ENCODE peak calls at places on chromosomes 13 and 19, in eight cellular contexts. One of them, this sample, is unnamed.

GRCh38 chr19:15944401-15944800 is 4.4 kb upstream of the OR10H4 start:
- DNase-seq in fibroblast of mammary gland: no peak
- DNase-seq in heart right ventricle: no peak
- DNase-seq in activated naive CD4-positive, alpha-beta T cell treated with anti-CD3 and anti-CD28 coated beads for 36 hours: no peak
- DNase-seq in Daoy: no peak
- DNase-seq in iPS-NIHi11: no peak
- DNase-seq in neural crest cell: no peak
- DNase-seq in activated effector memory CD4-positive, alpha-beta T cell treated with Interleukin-2 at 50 U/mL for 16 hours: no peak
- DNase-seq in this sample: no peak

GRCh38 chr19:38417544-38418506 is 8.2 kb downstream of the RASGRP4 start:
- DNase-seq in activated naive CD4-positive, alpha-beta T cell treated with anti-CD3 and anti-CD28 coated beads for 36 hours: peak
- DNase-seq in Daoy: peak
- DNase-seq in iPS-NIHi11: peak
- DNase-seq in neural crest cell: peak
- DNase-seq in heart right ventricle: peak
- DNase-seq in activated effector memory CD4-positive, alpha-beta T cell treated with Interleukin-2 at 50 U/mL for 16 hours: peak
- DNase-seq in fibroblast of mammary gland: no peak
- DNase-seq in this sample: no peak

GRCh38 chr19:3343619-3344502 is 22.5 kb upstream of the NFIC start:
- DNase-seq in activated naive CD4-positive, alpha-beta T cell treated with anti-CD3 and anti-CD28 coated beads for 36 hours: peak
- DNase-seq in activated effector memory CD4-positive, alpha-beta T cell treated with Interleukin-2 at 50 U/mL for 16 hours: no peak
- DNase-seq in neural crest cell: no peak
- DNase-seq in iPS-NIHi11: peak
- DNase-seq in Daoy: peak
- DNase-seq in heart right ventricle: peak
- DNase-seq in fibroblast of mammary gland: peak
- DNase-seq in this sample: peak

GRCh38 chr19:5753743-5754142 is 30.8 kb downstream of the PRR22 start:
- DNase-seq in heart right ventricle: no peak
- DNase-seq in neural crest cell: no peak
- DNase-seq in activated naive CD4-positive, alpha-beta T cell treated with anti-CD3 and anti-CD28 coated beads for 36 hours: no peak
- DNase-seq in iPS-NIHi11: no peak
- DNase-seq in activated effector memory CD4-positive, alpha-beta T cell treated with Interleukin-2 at 50 U/mL for 16 hours: no peak
- DNase-seq in Daoy: no peak
- DNase-seq in fibroblast of mammary gland: no peak
- DNase-seq in this sample: no peak

GRCh38 chr13:77022341-77022740 is 4.6 kb downstream of the FBXL3 start:
- DNase-seq in heart right ventricle: no peak
- DNase-seq in iPS-NIHi11: no peak
- DNase-seq in neural crest cell: no peak
- DNase-seq in fibroblast of mammary gland: peak
- DNase-seq in activated effector memory CD4-positive, alpha-beta T cell treated with Interleukin-2 at 50 U/mL for 16 hours: no peak
- DNase-seq in Daoy: no peak
- DNase-seq in activated naive CD4-positive, alpha-beta T cell treated with anti-CD3 and anti-CD28 coated beads for 36 hours: no peak
- DNase-seq in this sample: no peak

GRCh38 chr19:36547001-36547732 is 19.1 kb upstream of the ZNF260 start:
- DNase-seq in activated effector memory CD4-positive, alpha-beta T cell treated with Interleukin-2 at 50 U/mL for 16 hours: no peak
- DNase-seq in fibroblast of mammary gland: peak
- DNase-seq in Daoy: no peak
- DNase-seq in heart right ventricle: no peak
- DNase-seq in iPS-NIHi11: no peak
- DNase-seq in neural crest cell: no peak
- DNase-seq in activated naive CD4-positive, alpha-beta T cell treated with anti-CD3 and anti-CD28 coated beads for 36 hours: no peak
- DNase-seq in this sample: no peak

GRCh38 chr19:39078436-39079200 is 5.5 kb upstream of the ACP7 start:
- DNase-seq in Daoy: peak
- DNase-seq in activated naive CD4-positive, alpha-beta T cell treated with anti-CD3 and anti-CD28 coated beads for 36 hours: no peak
- DNase-seq in activated effector memory CD4-positive, alpha-beta T cell treated with Interleukin-2 at 50 U/mL for 16 hours: no peak
- DNase-seq in neural crest cell: no peak
- DNase-seq in heart right ventricle: no peak
- DNase-seq in fibroblast of mammary gland: peak
- DNase-seq in iPS-NIHi11: no peak
- DNase-seq in this sample: peak

GRCh38 chr19:1904385-1905070 is 671 bp upstream of the ADAT3 start:
- DNase-seq in Daoy: no peak
- DNase-seq in activated naive CD4-positive, alpha-beta T cell treated with anti-CD3 and anti-CD28 coated beads for 36 hours: peak
- DNase-seq in activated effector memory CD4-positive, alpha-beta T cell treated with Interleukin-2 at 50 U/mL for 16 hours: no peak
- DNase-seq in iPS-NIHi11: peak
- DNase-seq in fibroblast of mammary gland: no peak
- DNase-seq in heart right ventricle: no peak
- DNase-seq in neural crest cell: no peak
- DNase-seq in this sample: no peak

GRCh38 chr13:41463823-41464602 is 6.7 kb downstream of the RGCC start:
- DNase-seq in neural crest cell: no peak
- DNase-seq in heart right ventricle: no peak
- DNase-seq in activated naive CD4-positive, alpha-beta T cell treated with anti-CD3 and anti-CD28 coated beads for 36 hours: peak
- DNase-seq in activated effector memory CD4-positive, alpha-beta T cell treated with Interleukin-2 at 50 U/mL for 16 hours: no peak
- DNase-seq in iPS-NIHi11: no peak
- DNase-seq in fibroblast of mammary gland: no peak
- DNase-seq in Daoy: no peak
- DNase-seq in this sample: no peak

GRCh38 chr13:38301236-38301635 is 48.4 kb upstream of the UFM1 start:
- DNase-seq in iPS-NIHi11: no peak
- DNase-seq in activated effector memory CD4-positive, alpha-beta T cell treated with Interleukin-2 at 50 U/mL for 16 hours: no peak
- DNase-seq in activated naive CD4-positive, alpha-beta T cell treated with anti-CD3 and anti-CD28 coated beads for 36 hours: no peak
- DNase-seq in Daoy: no peak
- DNase-seq in neural crest cell: no peak
- DNase-seq in heart right ventricle: no peak
- DNase-seq in fibroblast of mammary gland: no peak
- DNase-seq in this sample: no peak

GRCh38 chr19:40687525-40688016 is 2.9 kb downstream of the NUMBL start:
- DNase-seq in heart right ventricle: peak
- DNase-seq in neural crest cell: no peak
- DNase-seq in fibroblast of mammary gland: peak
- DNase-seq in activated effector memory CD4-positive, alpha-beta T cell treated with Interleukin-2 at 50 U/mL for 16 hours: no peak
- DNase-seq in activated naive CD4-positive, alpha-beta T cell treated with anti-CD3 and anti-CD28 coated beads for 36 hours: no peak
- DNase-seq in iPS-NIHi11: no peak
- DNase-seq in Daoy: no peak
- DNase-seq in this sample: no peak

GRCh38 chr13:104466016-104466415 is 1399.8 kb upstream of the SLC10A2 start:
- DNase-seq in iPS-NIHi11: no peak
- DNase-seq in Daoy: no peak
- DNase-seq in activated naive CD4-positive, alpha-beta T cell treated with anti-CD3 and anti-CD28 coated beads for 36 hours: no peak
- DNase-seq in fibroblast of mammary gland: no peak
- DNase-seq in heart right ventricle: no peak
- DNase-seq in neural crest cell: no peak
- DNase-seq in activated effector memory CD4-positive, alpha-beta T cell treated with Interleukin-2 at 50 U/mL for 16 hours: no peak
- DNase-seq in this sample: no peak

GRCh38 chr13:38636756-38637155 is 50.1 kb upstream of the FREM2 start:
- DNase-seq in Daoy: no peak
- DNase-seq in iPS-NIHi11: peak
- DNase-seq in neural crest cell: no peak
- DNase-seq in fibroblast of mammary gland: no peak
- DNase-seq in heart right ventricle: no peak
- DNase-seq in activated effector memory CD4-positive, alpha-beta T cell treated with Interleukin-2 at 50 U/mL for 16 hours: no peak
- DNase-seq in activated naive CD4-positive, alpha-beta T cell treated with anti-CD3 and anti-CD28 coated beads for 36 hours: no peak
- DNase-seq in this sample: no peak

GRCh38 chr19:42487025-42487797 is 41.1 kb downstream of the CEACAM1 start:
- DNase-seq in activated effector memory CD4-positive, alpha-beta T cell treated with Interleukin-2 at 50 U/mL for 16 hours: no peak
- DNase-seq in Daoy: no peak
- DNase-seq in iPS-NIHi11: no peak
- DNase-seq in activated naive CD4-positive, alpha-beta T cell treated with anti-CD3 and anti-CD28 coated beads for 36 hours: no peak
- DNase-seq in heart right ventricle: no peak
- DNase-seq in fibroblast of mammary gland: no peak
- DNase-seq in neural crest cell: no peak
- DNase-seq in this sample: no peak

GRCh38 chr13:30743319-30744055 is 8.1 kb downstream of the ALOX5AP start:
- DNase-seq in iPS-NIHi11: no peak
- DNase-seq in neural crest cell: no peak
- DNase-seq in Daoy: peak
- DNase-seq in heart right ventricle: no peak
- DNase-seq in activated effector memory CD4-positive, alpha-beta T cell treated with Interleukin-2 at 50 U/mL for 16 hours: no peak
- DNase-seq in activated naive CD4-positive, alpha-beta T cell treated with anti-CD3 and anti-CD28 coated beads for 36 hours: no peak
- DNase-seq in fibroblast of mammary gland: peak
- DNase-seq in this sample: no peak

GRCh38 chr19:22332924-22333323 is 46.7 kb downstream of the ZNF729 start:
- DNase-seq in Daoy: peak
- DNase-seq in heart right ventricle: no peak
- DNase-seq in neural crest cell: no peak
- DNase-seq in iPS-NIHi11: no peak
- DNase-seq in activated effector memory CD4-positive, alpha-beta T cell treated with Interleukin-2 at 50 U/mL for 16 hours: no peak
- DNase-seq in fibroblast of mammary gland: peak
- DNase-seq in activated naive CD4-positive, alpha-beta T cell treated with anti-CD3 and anti-CD28 coated beads for 36 hours: no peak
- DNase-seq in this sample: no peak

GRCh38 chr19:14023404-14024235 is 4.3 kb upstream of the RLN3 start:
- DNase-seq in heart right ventricle: peak
- DNase-seq in neural crest cell: peak
- DNase-seq in fibroblast of mammary gland: no peak
- DNase-seq in Daoy: peak
- DNase-seq in activated naive CD4-positive, alpha-beta T cell treated with anti-CD3 and anti-CD28 coated beads for 36 hours: peak
- DNase-seq in activated effector memory CD4-positive, alpha-beta T cell treated with Interleukin-2 at 50 U/mL for 16 hours: no peak
- DNase-seq in iPS-NIHi11: peak
- DNase-seq in this sample: no peak

GRCh38 chr13:66693656-66694055 is 536.5 kb downstream of the PCDH9 start:
- DNase-seq in activated naive CD4-positive, alpha-beta T cell treated with anti-CD3 and anti-CD28 coated beads for 36 hours: no peak
- DNase-seq in Daoy: no peak
- DNase-seq in neural crest cell: no peak
- DNase-seq in iPS-NIHi11: no peak
- DNase-seq in activated effector memory CD4-positive, alpha-beta T cell treated with Interleukin-2 at 50 U/mL for 16 hours: no peak
- DNase-seq in heart right ventricle: no peak
- DNase-seq in fibroblast of mammary gland: peak
- DNase-seq in this sample: no peak